ENCODE peak calls at places on chromosomes 6 and 20, in eight cellular contexts. D is HuH-7; O is activated CD8-positive, alpha-beta memory T cell treated with anti-CD3 and anti-CD28 coated beads, Interleukin-2, amount 50 U/mL, for 4 hours; U is AG04449; F is fibroblast of the conjunctiva; S is nephron progenitor cell; E is iris pigment epithelial cell; Q is stimulated activated CD4-positive, alpha-beta T cell treated with anti-CD3 and anti-CD28 coated beads, Interleukin-12 subunit alpha, Interleukin-12 subunit beta, amount 100 ng/mL, for 48 hours. R is an unnamed sample.

GRCh38 chr6:89237158-89237557 is 20.0 kb upstream of the GABRR1 start:
- DNase-seq in D (no peak), O (no peak), U (no peak), F (no peak), S (no peak), E (no peak), Q (no peak), R (no peak)

GRCh38 chr20:44219791-44220190 is 9.2 kb upstream of the OSER1 start:
- DNase-seq in D (no peak), O (no peak), U (no peak), F (no peak), S (no peak), E (no peak), Q (no peak), R (no peak)

GRCh38 chr6:167096991-167097390 is 25.9 kb upstream of the CCR6 start:
- DNase-seq in D (no peak), O (no peak), U (no peak), F (no peak), S (no peak), E (no peak), Q (no peak), R (no peak)

GRCh38 chr6:42394881-42395620 is 56.7 kb downstream of the TRERF1 start:
- DNase-seq in D (no peak), O (no peak), U (no peak), F (no peak), S (no peak), E (no peak), Q (no peak), R (no peak)

GRCh38 chr6:17417817-17418216 is 24.4 kb downstream of the CAP2 start:
- DNase-seq in D (no peak), O (no peak), U (peak; percentile 96), F (no peak), S (no peak), E (peak; percentile 71), Q (no peak), R (no peak)

GRCh38 chr6:77930382-77930781 is 277.5 kb downstream of the MEI4 start:
- DNase-seq in D (no peak), O (no peak), U (no peak), F (no peak), S (no peak), E (no peak), Q (no peak), R (no peak)

GRCh38 chr6:140774080-140774505 is 1358.6 kb upstream of the GJE1 start:
- DNase-seq in D (no peak), O (no peak), U (peak; percentile 40), F (peak; percentile 56), S (no peak), E (peak; percentile 93), Q (no peak), R (no peak)

GRCh38 chr6:90537723-90538407 is 49.0 kb downstream of the MAP3K7 start:
- DNase-seq in D (no peak), O (no peak), U (no peak), F (no peak), S (no peak), E (peak; percentile 39), Q (no peak), R (no peak)

GRCh38 chr6:167669870-167670802 is 156.6 kb upstream of the AFDN start:
- DNase-seq in D (no peak), O (no peak), U (no peak), F (no peak), S (no peak), E (no peak), Q (no peak), R (no peak)

GRCh38 chr20:45983279-45983743 is 11.3 kb upstream of the ZNF335 start:
- DNase-seq in D (no peak), O (no peak), U (no peak), F (no peak), S (no peak), E (no peak), Q (no peak), R (no peak)

GRCh38 chr20:11429889-11430580 is 487.7 kb upstream of the BTBD3 start:
- DNase-seq in D (no peak), O (no peak), U (no peak), F (no peak), S (peak; percentile 5), E (no peak), Q (no peak), R (no peak)

GRCh38 chr20:1697592-1697991 is 40.0 kb upstream of the SIRPG start:
- DNase-seq in D (no peak), O (no peak), U (no peak), F (no peak), S (no peak), E (no peak), Q (no peak), R (no peak)

GRCh38 chr6:1439349-1439748 is 50.0 kb downstream of the FOXF2 start:
- DNase-seq in D (no peak), O (no peak), U (no peak), F (no peak), S (no peak), E (no peak), Q (no peak), R (no peak)

GRCh38 chr20:32315399-32315798 is 37.9 kb downstream of the KIF3B start:
- DNase-seq in D (no peak), O (no peak), U (no peak), F (no peak), S (no peak), E (no peak), Q (no peak), R (no peak)